ENCODE peak calls at places on chromosomes 7 and 10, in four cellular contexts. One of them, this sample, is unnamed.

GRCh38 chr10:22372922-22373321 is 27.6 kb downstream of the SPAG6 start:
- DNase-seq in A673: no peak
- DNase-seq in Caco-2: no peak
- DNase-seq in thyroid gland: no peak
- DNase-seq in this sample: peak; percentile 43

GRCh38 chr7:34842782-34843181 is 184.8 kb downstream of the NPSR1 start:
- DNase-seq in thyroid gland: no peak
- DNase-seq in Caco-2: no peak
- DNase-seq in A673: no peak
- DNase-seq in this sample: no peak

GRCh38 chr7:23315366-23315765 is 16.2 kb downstream of the MALSU1 start:
- DNase-seq in A673: no peak
- DNase-seq in Caco-2: no peak
- DNase-seq in thyroid gland: no peak
- DNase-seq in this sample: peak; percentile 86

GRCh38 chr7:42661312-42661711 is 250.6 kb downstream of the C7orf25 start:
- DNase-seq in A673: peak; percentile 75
- DNase-seq in Caco-2: no peak
- DNase-seq in thyroid gland: no peak
- DNase-seq in this sample: no peak

GRCh38 chr10:100184426-100185219 is 1.2 kb downstream of the ERLIN1 start:
- DNase-seq in Caco-2: peak; percentile 13
- DNase-seq in A673: peak; percentile 50
- DNase-seq in thyroid gland: no peak
- DNase-seq in this sample: no peak

GRCh38 chr7:30445770-30446169 is 32.8 kb downstream of the NOD1 start:
- DNase-seq in Caco-2: peak; percentile 32
- DNase-seq in A673: peak; percentile 93
- DNase-seq in thyroid gland: peak; percentile 95
- DNase-seq in this sample: no peak

GRCh38 chr7:48309720-48310119 is 138.5 kb downstream of the ABCA13 start:
- DNase-seq in Caco-2: no peak
- DNase-seq in thyroid gland: no peak
- DNase-seq in A673: no peak
- DNase-seq in this sample: no peak

GRCh38 chr7:95691464-95691863 is 80.9 kb upstream of the DYNC1I1 start:
- DNase-seq in thyroid gland: no peak
- DNase-seq in A673: no peak
- DNase-seq in Caco-2: no peak
- DNase-seq in this sample: no peak

GRCh38 chr10:117536359-117536861 is 6.1 kb upstream of the EMX2 start:
- DNase-seq in Caco-2: no peak
- DNase-seq in thyroid gland: no peak
- DNase-seq in A673: no peak
- DNase-seq in this sample: no peak

DNA sequence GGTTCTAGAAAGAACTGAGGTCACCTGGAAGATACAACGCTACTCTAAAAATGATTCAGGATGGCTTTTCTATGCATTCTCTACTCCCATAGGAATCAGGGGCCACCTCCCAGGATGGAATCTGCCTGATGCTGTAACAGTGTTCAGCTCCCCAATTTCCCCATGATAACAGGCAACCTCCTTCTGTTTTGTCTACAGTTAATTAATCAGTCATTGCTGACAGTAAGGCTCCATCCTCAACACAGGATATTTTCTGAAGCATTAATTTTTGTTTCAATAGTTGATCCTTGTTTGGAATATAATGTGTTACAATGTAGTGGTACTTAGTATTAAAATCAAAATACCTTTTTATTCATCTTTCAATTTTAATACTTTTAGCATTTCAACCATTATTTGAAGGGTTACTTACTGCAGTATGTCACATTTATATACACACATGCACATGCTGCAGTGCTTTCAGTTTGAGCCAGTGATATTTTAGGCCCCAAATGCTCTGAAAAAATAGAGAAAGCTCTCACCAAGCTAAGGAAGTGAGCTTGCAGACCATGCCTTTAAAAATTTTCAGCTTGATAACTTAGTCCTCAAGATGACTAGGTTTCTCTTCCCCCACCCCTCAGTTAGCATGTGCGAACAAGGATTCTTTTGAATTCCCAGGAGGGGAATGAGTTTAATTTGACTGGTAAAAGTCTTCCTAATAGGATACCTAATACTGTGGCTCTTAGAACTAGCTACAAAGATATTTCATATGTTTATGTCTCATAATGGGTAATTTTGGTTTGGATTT is 592 bp upstream of the PIK3CG start:
- DNase-seq in thyroid gland: no peak
- DNase-seq in A673: peak; percentile 77
- DNase-seq in Caco-2: no peak
- DNase-seq in this sample: no peak
- H3K4me3 ChIP-seq in thyroid gland: no peak overlapping the region
- H3K4me3 ChIP-seq in A673: peak overlapping the region; percentile 57
- H3K4me3 ChIP-seq in Caco-2: no peak overlapping the region
- H3K4me3 ChIP-seq in this sample: no peak overlapping the region

GRCh38 chr10:98402931-98403717 is 11.9 kb downstream of the PYROXD2 start:
- DNase-seq in A673: no peak
- DNase-seq in thyroid gland: no peak
- DNase-seq in Caco-2: no peak
- DNase-seq in this sample: no peak
- TF ChIP-seq CTCF in A673: no peak
- TF ChIP-seq CTCF in thyroid gland: no peak
- TF ChIP-seq CTCF in Caco-2: no peak
- TF ChIP-seq CTCF in this sample: no peak

DNA sequence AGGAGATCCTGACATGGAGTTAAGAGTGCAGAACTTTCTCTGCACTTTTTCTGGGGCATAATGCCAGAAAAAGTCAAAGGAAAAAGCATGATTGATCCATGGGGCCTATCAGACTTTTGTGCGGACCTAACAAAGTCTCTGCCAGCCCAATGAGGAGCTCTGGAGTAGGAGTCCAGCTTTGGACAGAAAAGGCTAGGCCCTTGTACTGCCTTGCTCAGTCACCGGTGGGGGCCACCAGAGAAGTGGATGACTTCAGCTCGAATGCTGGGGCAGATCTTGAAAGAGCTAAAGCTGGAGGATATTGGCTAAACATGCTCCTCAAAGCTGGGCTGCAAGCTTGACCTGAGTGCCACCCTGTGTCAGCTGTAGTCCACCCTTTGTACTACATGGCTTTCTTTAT is 2.8 kb upstream of the ZC3HAV1 start:
- DNase-seq in thyroid gland: no peak
- DNase-seq in Caco-2: no peak
- DNase-seq in A673: no peak
- DNase-seq in this sample: no peak
- H3K4me3 ChIP-seq in thyroid gland: no peak overlapping the region
- H3K4me3 ChIP-seq in Caco-2: no peak overlapping the region
- H3K4me3 ChIP-seq in A673: no peak overlapping the region
- H3K4me3 ChIP-seq in this sample: no peak overlapping the region

GRCh38 chr10:113856563-113856962 is 2.1 kb downstream of the NHLRC2 start:
- DNase-seq in thyroid gland: no peak
- DNase-seq in A673: peak; percentile 30
- DNase-seq in Caco-2: no peak
- DNase-seq in this sample: no peak

GRCh38 chr10:113857210-113857609 is 2.7 kb downstream of the NHLRC2 start:
- DNase-seq in Caco-2: no peak
- DNase-seq in A673: no peak
- DNase-seq in thyroid gland: no peak
- DNase-seq in this sample: no peak

GRCh38 chr10:113853577-113854018 is 284 bp downstream of the DCLRE1A start:
- DNase-seq in thyroid gland: no peak
- DNase-seq in A673: no peak
- DNase-seq in Caco-2: no peak
- DNase-seq in this sample: no peak

GRCh38 chr10:113854019-113854756 is at the start of the genes DCLRE1A and NHLRC2:
- DNase-seq in A673: peak; percentile 90
- DNase-seq in Caco-2: peak; percentile 83
- DNase-seq in thyroid gland: peak; percentile 76
- DNase-seq in this sample: peak; percentile 50

GRCh38 chr10:113854757-113855626 is 531 bp downstream of the NHLRC2 start:
- DNase-seq in Caco-2: peak; percentile 73
- DNase-seq in thyroid gland: peak; percentile 64
- DNase-seq in A673: peak; percentile 81
- DNase-seq in this sample: no peak
- TF ChIP-seq CTCF in Caco-2: no peak
- TF ChIP-seq CTCF in thyroid gland: peak; percentile 6
- TF ChIP-seq CTCF in A673: peak; percentile 16
- TF ChIP-seq CTCF in this sample: peak; percentile 6

GRCh38 chr7:1457059-1457948 is 2.0 kb downstream of the MICALL2 start:
- DNase-seq in thyroid gland: no peak
- DNase-seq in A673: no peak
- DNase-seq in Caco-2: no peak
- DNase-seq in this sample: no peak
- H3K4me3 ChIP-seq in thyroid gland: no peak overlapping the region
- H3K4me3 ChIP-seq in A673: no peak overlapping the region
- H3K4me3 ChIP-seq in Caco-2: no peak overlapping the region
- H3K4me3 ChIP-seq in this sample: peak overlapping the region; percentile 79

GRCh38 chr10:108544500-108545120 is 1378.7 kb downstream of the XPNPEP1 start:
- DNase-seq in thyroid gland: peak; percentile 70
- DNase-seq in A673: peak; percentile 67
- DNase-seq in Caco-2: peak; percentile 81
- DNase-seq in this sample: peak; percentile 8
- TF ChIP-seq CTCF in thyroid gland: peak; percentile 88
- TF ChIP-seq CTCF in A673: peak; percentile 89
- TF ChIP-seq CTCF in Caco-2: peak; percentile 93
- TF ChIP-seq CTCF in this sample: peak; percentile 93